ENCODE peak calls at places on chromosome 20, in four cellular contexts. R, T, W and K are unnamed samples.

GRCh38 chr20:17680836-17681740 is 954 bp downstream of the RRBP1 start:
- DNase-seq in W (peak), T (peak), R (peak), K (peak)

GRCh38 chr20:3067139-3068009 is 4.0 kb upstream of the OXT start:
- DNase-seq in W (no peak), T (no peak), R (no peak), K (no peak)

GRCh38 chr20:52905235-52905634 is 66.9 kb upstream of the TSHZ2 start:
- DNase-seq in W (no peak), T (no peak), R (no peak), K (no peak)

GRCh38 chr20:53870426-53871199 is 199.8 kb downstream of the BCAS1 start:
- DNase-seq in W (no peak), R (no peak), T (no peak), K (no peak)

GRCh38 chr20:19692685-19693119 is 65.4 kb upstream of the RIN2 start:
- DNase-seq in R (peak), W (peak), T (peak), K (peak)

GRCh38 chr20:41038878-41039404 is 10.3 kb downstream of the TOP1 start:
- DNase-seq in R (no peak), W (no peak), T (peak), K (peak)

GRCh38 chr20:63492982-63493381 is 5.9 kb downstream of the EEF1A2 start:
- DNase-seq in W (no peak), T (no peak), R (no peak), K (no peak)

GRCh38 chr20:57383447-57384347 is 7.5 kb upstream of the RBM38 start:
- DNase-seq in R (no peak), T (no peak), W (no peak), K (no peak)

GRCh38 chr20:62049342-62050165 is 16.1 kb downstream of the TAF4 start:
- DNase-seq in T (no peak), R (no peak), W (no peak), K (no peak)

GRCh38 chr20:34713194-34713943 is 9.2 kb downstream of the TP53INP2 start:
- DNase-seq in T (peak), W (no peak), R (no peak), K (peak)

GRCh38 chr20:44231193-44231592 is 15.9 kb upstream of the GDAP1L1 start:
- DNase-seq in W (no peak), R (no peak), T (peak), K (no peak)

GRCh38 chr20:36562724-36563123 is 10.7 kb upstream of the TGIF2 start:
- DNase-seq in T (no peak), R (no peak), W (no peak), K (no peak)

GRCh38 chr20:37677969-37678610 is 15.7 kb upstream of the CTNNBL1 start:
- DNase-seq in W (no peak), T (peak), R (peak), K (no peak)

GRCh38 chr20:38228436-38228835 is 32.1 kb downstream of the KIAA1755 start:
- DNase-seq in R (no peak), W (no peak), T (no peak), K (no peak)

GRCh38 chr20:59835448-59836395 is 97.7 kb downstream of the SYCP2 start:
- DNase-seq in W (no peak), R (no peak), T (no peak), K (peak)

GRCh38 chr20:49510562-49511117 is 28.2 kb upstream of the KCNB1 start:
- DNase-seq in T (no peak), W (no peak), R (no peak), K (no peak)

GRCh38 chr20:53179749-53180148 is 207.6 kb downstream of the TSHZ2 start:
- DNase-seq in T (no peak), W (no peak), R (no peak), K (no peak)

GRCh38 chr20:52230406-52230805 is 38.8 kb upstream of the ZFP64 start:
- DNase-seq in W (no peak), R (no peak), T (no peak), K (peak)

DNA sequence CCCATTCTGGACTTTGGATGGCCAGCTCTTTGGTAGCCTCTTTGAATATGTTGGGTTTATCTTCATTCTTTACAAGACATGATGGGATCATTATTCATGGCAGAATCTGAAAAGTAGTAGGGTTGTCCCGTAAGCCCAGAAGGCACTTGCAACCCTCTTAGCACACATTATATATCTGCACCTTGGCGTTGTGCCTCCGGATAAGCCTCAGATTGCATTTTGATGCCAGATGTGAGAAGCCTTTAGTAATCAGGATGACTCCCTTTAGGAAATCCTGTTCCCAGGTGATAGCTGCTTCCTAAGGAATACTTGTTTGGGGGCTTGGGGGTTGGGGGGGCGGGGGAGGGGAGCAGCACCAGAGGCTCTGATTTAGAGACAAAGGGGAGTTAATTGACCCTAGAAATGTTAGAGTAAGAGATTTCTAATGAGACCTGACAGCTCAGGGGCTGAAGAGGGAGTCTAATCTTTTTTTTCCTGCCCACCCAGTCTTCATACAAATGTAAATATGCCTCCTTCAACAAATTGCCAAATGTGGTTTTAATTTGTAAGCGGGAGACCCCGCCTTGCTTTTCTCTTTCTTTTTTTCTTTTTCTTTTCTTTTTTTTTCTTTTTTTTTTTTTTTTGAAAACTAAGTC is 55.1 kb downstream of the JAG1 start:
- DNase-seq in W (no peak), R (no peak), T (no peak), K (no peak)
- H3K27ac ChIP-seq in W (no peak), R (no peak), T (no peak), K (no peak)

DNA sequence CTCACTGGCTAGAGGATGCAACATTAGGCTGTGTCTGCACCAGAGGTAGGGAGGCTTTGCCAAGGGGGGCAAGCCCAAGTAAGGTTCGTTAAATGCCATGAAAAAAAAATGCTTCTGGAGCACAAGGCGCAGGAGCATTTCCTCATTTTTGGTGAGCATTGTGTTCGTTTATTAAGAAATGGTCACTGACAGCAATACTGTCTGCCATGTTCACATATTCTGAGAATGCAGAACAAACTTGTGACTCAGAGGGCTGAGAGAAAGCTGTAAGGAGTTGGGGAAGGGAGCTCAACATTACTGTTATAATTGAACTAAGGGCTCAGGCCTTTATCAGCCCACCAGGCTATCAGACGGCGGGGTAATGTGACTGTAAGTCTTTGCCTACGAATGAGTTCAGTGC is 465.4 kb upstream of the BTBD3 start:
- DNase-seq in W (peak), R (no peak), T (no peak), K (no peak)
- H3K27ac ChIP-seq in W (peak), R (no peak), T (no peak), K (no peak)

GRCh38 chr20:8624616-8625015 is 444.3 kb upstream of the PLCB4 start:
- DNase-seq in R (no peak), W (no peak), T (no peak), K (no peak)
- H3K27ac ChIP-seq in R (no peak), W (no peak), T (no peak), K (no peak)

GRCh38 chr20:50513169-50514034 is 3.2 kb downstream of the PTPN1 start:
- DNase-seq in W (no peak), R (no peak), T (no peak), K (no peak)
- H3K27ac ChIP-seq in W (no peak), R (peak), T (no peak), K (no peak)

GRCh38 chr20:32516583-32516982 is 68.5 kb downstream of the NOL4L start:
- DNase-seq in W (no peak), T (no peak), R (no peak), K (no peak)
- H3K27ac ChIP-seq in W (no peak), T (no peak), R (no peak), K (no peak)